ENCODE peak calls at places on chromosomes 11 and 22, in seven cellular contexts. S, E, N, H, T, W and Z are unnamed samples.

GRCh38 chr11:22920939-22921565 is 60.8 kb upstream of the CCDC179 start:
- DNase-seq in T (peak), N (peak), H (peak), E (peak), W (peak), S (no peak), Z (peak)

GRCh38 chr11:110147965-110148709 is 54.9 kb downstream of the ZC3H12C start:
- DNase-seq in N (no peak), T (peak), W (no peak), H (no peak), S (no peak), E (no peak), Z (no peak)

GRCh38 chr22:50586416-50586815 is 3.8 kb upstream of the CHKB start:
- DNase-seq in E (no peak), S (no peak), H (no peak), W (no peak), T (no peak), N (no peak), Z (no peak)

GRCh38 chr11:133038850-133039249 is 493.5 kb downstream of the OPCML start:
- DNase-seq in S (no peak), E (no peak), H (no peak), W (no peak), N (no peak), T (no peak), Z (no peak)

GRCh38 chr11:118258410-118258809 is 5.7 kb downstream of the MPZL2 start:
- DNase-seq in W (peak), T (no peak), S (no peak), H (no peak), N (peak), E (no peak), Z (no peak)

GRCh38 chr22:25024895-25025294 is 72.4 kb downstream of the KIAA1671 start:
- DNase-seq in H (no peak), E (no peak), N (no peak), W (no peak), S (no peak), T (no peak), Z (no peak)

GRCh38 chr11:20261526-20261925 is 101.3 kb upstream of the DBX1 start:
- DNase-seq in E (no peak), N (no peak), H (no peak), S (no peak), W (no peak), T (no peak), Z (no peak)

GRCh38 chr22:27844256-27844655 is 42.7 kb upstream of the MN1 start:
- DNase-seq in W (no peak), S (no peak), H (no peak), N (no peak), E (no peak), T (no peak), Z (no peak)

GRCh38 chr11:77131560-77131959 is 3.5 kb downstream of the MYO7A start:
- DNase-seq in W (no peak), N (no peak), T (no peak), H (no peak), S (no peak), E (no peak), Z (no peak)

GRCh38 chr11:96036863-96037262 is 113.0 kb upstream of the MTMR2 start:
- DNase-seq in S (no peak), W (no peak), N (no peak), H (no peak), E (no peak), T (no peak), Z (no peak)

GRCh38 chr11:69644071-69644961 is 3.4 kb downstream of the CCND1 start:
- DNase-seq in T (peak), N (no peak), W (no peak), H (peak), S (no peak), E (peak), Z (no peak)

GRCh38 chr22:24420072-24420976 is 7.1 kb upstream of the ADORA2A start:
- DNase-seq in S (no peak), H (peak), N (no peak), W (no peak), T (no peak), E (peak), Z (no peak)

GRCh38 chr11:73510106-73510505 is 87.8 kb downstream of the FAM168A start:
- DNase-seq in S (no peak), E (peak), N (no peak), H (no peak), W (no peak), T (no peak), Z (no peak)

GRCh38 chr22:43000441-43001175 is 14.3 kb downstream of the PACSIN2 start:
- DNase-seq in N (no peak), H (no peak), T (peak), W (peak), S (no peak), E (no peak), Z (no peak)